ENCODE peak calls at places on chromosomes 7 and 10, in eight cellular contexts. G, S, A, F, I, K, M and N are unnamed samples.

GRCh38 chr7:110027385-110027784 is 1063.5 kb upstream of the LRRN3 start:
- DNase-seq in G (no peak), S (no peak), A (no peak), F (no peak), I (no peak), K (no peak), M (no peak), N (no peak)

GRCh38 chr10:124589491-124590006 is 127.9 kb downstream of the LHPP start:
- DNase-seq in G (no peak), S (no peak), A (no peak), F (no peak), I (no peak), K (no peak), M (no peak), N (no peak)

GRCh38 chr10:27822286-27822685 is 76.7 kb upstream of the MKX start:
- DNase-seq in G (peak), S (no peak), A (no peak), F (no peak), I (no peak), K (no peak), M (no peak), N (no peak)

GRCh38 chr7:130481898-130482297 is 10.0 kb upstream of the MEST start:
- DNase-seq in G (no peak), S (no peak), A (no peak), F (no peak), I (no peak), K (no peak), M (no peak), N (no peak)

GRCh38 chr10:113709221-113709838 is 29.6 kb downstream of the CASP7 start:
- DNase-seq in G (peak), S (no peak), A (peak), F (no peak), I (no peak), K (no peak), M (no peak), N (no peak)

GRCh38 chr7:41428330-41428729 is 274.6 kb downstream of the INHBA start:
- DNase-seq in G (no peak), S (no peak), A (no peak), F (no peak), I (no peak), K (no peak), M (no peak), N (no peak)

GRCh38 chr7:146654048-146654447 is 537.4 kb downstream of the CNTNAP2 start:
- DNase-seq in G (no peak), S (no peak), A (peak), F (no peak), I (no peak), K (no peak), M (no peak), N (no peak)

GRCh38 chr7:54932818-54933543 is 85.8 kb upstream of the EGFR start:
- DNase-seq in G (peak), S (peak), A (peak), F (peak), I (no peak), K (no peak), M (peak), N (no peak)

GRCh38 chr10:29931833-29932232 is 127.6 kb downstream of the JCAD start:
- DNase-seq in G (no peak), S (no peak), A (no peak), F (no peak), I (no peak), K (no peak), M (no peak), N (no peak)

GRCh38 chr7:136171233-136171632 is 194.1 kb upstream of the MTPN start:
- DNase-seq in G (no peak), S (no peak), A (no peak), F (no peak), I (no peak), K (no peak), M (no peak), N (no peak)

GRCh38 chr10:24519950-24520349 is 203.7 kb downstream of the ARHGAP21 start:
- DNase-seq in G (no peak), S (no peak), A (no peak), F (no peak), I (peak), K (no peak), M (no peak), N (no peak)

GRCh38 chr10:126598009-126598408 is 72.5 kb downstream of the C10orf90 start:
- DNase-seq in G (peak), S (peak), A (peak), F (no peak), I (no peak), K (peak), M (peak), N (peak)

GRCh38 chr7:71300603-71301002 is 168.7 kb downstream of the GALNT17 start:
- DNase-seq in G (no peak), S (no peak), A (no peak), F (no peak), I (no peak), K (no peak), M (no peak), N (no peak)

GRCh38 chr10:47282657-47283018 is 17.4 kb upstream of the GDF10 start:
- DNase-seq in G (no peak), S (no peak), A (no peak), F (no peak), I (no peak), K (no peak), M (no peak), N (no peak)

GRCh38 chr10:128566376-128566968 is 440.2 kb upstream of the MKI67 start:
- DNase-seq in G (no peak), S (no peak), A (no peak), F (no peak), I (no peak), K (no peak), M (no peak), N (no peak)

GRCh38 chr7:44750921-44751571 is 2.4 kb downstream of the ZMIZ2 start:
- DNase-seq in G (peak), S (no peak), A (no peak), F (no peak), I (peak), K (no peak), M (no peak), N (peak)

GRCh38 chr10:75739454-75740143 is 308.2 kb downstream of the LRMDA start:
- DNase-seq in G (no peak), S (no peak), A (no peak), F (no peak), I (no peak), K (no peak), M (no peak), N (no peak)

GRCh38 chr10:129199826-129200225 is 267.2 kb upstream of the MGMT start:
- DNase-seq in G (no peak), S (no peak), A (no peak), F (no peak), I (no peak), K (no peak), M (peak), N (no peak)

GRCh38 chr10:3774814-3775670 is 10.0 kb downstream of the KLF6 start:
- DNase-seq in G (peak), S (peak), A (no peak), F (no peak), I (no peak), K (peak), M (no peak), N (no peak)

GRCh38 chr10:5732141-5732540 is 47.5 kb downstream of the TASOR2 start:
- DNase-seq in G (no peak), S (no peak), A (no peak), F (no peak), I (no peak), K (no peak), M (no peak), N (no peak)

GRCh38 chr10:86325158-86325557 is 41.4 kb downstream of the GRID1 start:
- DNase-seq in G (no peak), S (no peak), A (no peak), F (no peak), I (no peak), K (no peak), M (no peak), N (no peak)

GRCh38 chr10:92074126-92074887 is 150.7 kb downstream of the BTAF1 start:
- DNase-seq in G (no peak), S (no peak), A (no peak), F (no peak), I (no peak), K (no peak), M (no peak), N (peak)

GRCh38 chr10:116183733-116184447 is 89.1 kb downstream of the GFRA1 start:
- DNase-seq in G (peak), S (no peak), A (no peak), F (no peak), I (no peak), K (no peak), M (no peak), N (no peak)

GRCh38 chr10:91551856-91552255 is 81.0 kb downstream of the PPP1R3C start:
- DNase-seq in G (peak), S (no peak), A (no peak), F (peak), I (no peak), K (peak), M (peak), N (peak)

GRCh38 chr7:43296306-43296705 is 183.9 kb downstream of the HECW1 start:
- DNase-seq in G (no peak), S (no peak), A (no peak), F (no peak), I (no peak), K (no peak), M (no peak), N (peak)

GRCh38 chr7:101308245-101309085 is 13.1 kb downstream of the IFT22 start:
- DNase-seq in G (peak), S (peak), A (no peak), F (peak), I (peak), K (no peak), M (peak), N (peak)

GRCh38 chr7:158142657-158143056 is 445.0 kb downstream of the PTPRN2 start:
- DNase-seq in G (no peak), S (no peak), A (no peak), F (no peak), I (no peak), K (no peak), M (no peak), N (no peak)

GRCh38 chr7:6228865-6229264 is 43.6 kb downstream of the CYTH3 start:
- DNase-seq in G (no peak), S (no peak), A (no peak), F (no peak), I (no peak), K (no peak), M (no peak), N (peak)

GRCh38 chr10:97612386-97612785 is 20.9 kb downstream of the MORN4 start:
- DNase-seq in G (peak), S (no peak), A (no peak), F (no peak), I (no peak), K (no peak), M (peak), N (peak)

GRCh38 chr10:77333610-77334340 is 303.8 kb downstream of the KCNMA1 start:
- DNase-seq in G (peak), S (no peak), A (peak), F (no peak), I (no peak), K (no peak), M (no peak), N (no peak)